ENCODE peak calls at places on chromosomes 13 and 19, in seven cellular contexts. F is H1, U is neuronal stem cell, X is mesendoderm, R is trophoblast cell, A is mesenchymal stem cell, Y is IMR-90. B is an unnamed sample.

GRCh38 chr19:9165256-9165655 is 13.5 kb upstream of the OR7D2 start:
- DNase-seq in R (no peak), F (no peak), U (no peak), X (no peak), Y (peak; percentile 22), A (no peak), B (no peak)

GRCh38 chr13:113825851-113826250 is 38.0 kb downstream of the GAS6 start:
- DNase-seq in U (no peak), X (no peak), A (no peak), R (no peak), F (no peak), Y (no peak), B (no peak)

GRCh38 chr13:105144020-105144419 is 1391.4 kb downstream of the EFNB2 start:
- DNase-seq in Y (no peak), U (no peak), R (no peak), F (no peak), X (peak; percentile 62), A (no peak), B (no peak)

GRCh38 chr13:87003265-87003664 is 667.9 kb upstream of the SLITRK5 start:
- DNase-seq in R (no peak), F (no peak), Y (peak; percentile 67), A (peak; percentile 9), X (no peak), U (no peak), B (no peak)

GRCh38 chr13:110245421-110245899 is 61.5 kb downstream of the COL4A1 start:
- DNase-seq in A (peak; percentile 48), Y (peak; percentile 76), R (no peak), F (no peak), U (no peak), X (no peak), B (no peak)

GRCh38 chr13:75771818-75772217 is 135.7 kb downstream of the LMO7 start:
- DNase-seq in A (peak; percentile 72), Y (peak; percentile 91), X (no peak), R (no peak), F (no peak), U (no peak), B (no peak)

GRCh38 chr13:51524312-51524711 is 60.0 kb upstream of the WDFY2 start:
- DNase-seq in X (peak; percentile 40), R (peak; percentile 64), F (no peak), U (no peak), Y (peak; percentile 44), A (peak; percentile 61), B (no peak)

GRCh38 chr13:82257790-82258507 is 1624.3 kb downstream of the SLITRK1 start:
- DNase-seq in A (no peak), U (no peak), X (no peak), R (no peak), F (no peak), Y (no peak), B (no peak)

GRCh38 chr19:40721936-40722661 is 5.2 kb downstream of the ITPKC start:
- DNase-seq in R (no peak), X (no peak), U (no peak), F (no peak), A (peak; percentile 26), Y (peak; percentile 41), B (no peak)

GRCh38 chr19:4694211-4694987 is 24.3 kb upstream of the MYDGF start:
- DNase-seq in Y (peak; percentile 94), U (no peak), R (no peak), A (peak; percentile 87), X (no peak), F (no peak), B (no peak)

GRCh38 chr13:113176292-113176691 is 17.8 kb downstream of the PROZ start:
- DNase-seq in U (no peak), R (no peak), A (no peak), Y (no peak), F (no peak), X (no peak), B (no peak)

GRCh38 chr13:31485651-31486051 is 253.7 kb upstream of the RXFP2 start:
- DNase-seq in Y (no peak), X (peak; percentile 25), A (no peak), F (no peak), U (no peak), R (peak; percentile 40), B (no peak)

GRCh38 chr19:54416695-54417491 is 1.6 kb downstream of the TTYH1 start:
- DNase-seq in Y (no peak), A (no peak), F (no peak), R (no peak), X (no peak), U (no peak), B (no peak)

GRCh38 chr13:94479559-94480095 is at the start of gene DCT:
- DNase-seq in R (no peak), F (no peak), A (no peak), X (no peak), Y (no peak), U (peak; percentile 72), B (no peak)

GRCh38 chr13:85833938-85834337 is 34.7 kb upstream of the SLITRK6 start:
- DNase-seq in X (no peak), Y (no peak), F (no peak), R (no peak), A (no peak), U (no peak), B (no peak)

GRCh38 chr13:113935523-113935922 is 38.4 kb downstream of the C13orf46 start:
- DNase-seq in Y (no peak), F (no peak), U (no peak), R (no peak), A (no peak), X (peak; percentile 80), B (no peak)

GRCh38 chr19:2056810-2057192 is 5.8 kb upstream of the MKNK2 start:
- DNase-seq in A (no peak), X (no peak), R (no peak), Y (no peak), F (no peak), U (no peak), B (peak; percentile 26)

GRCh38 chr13:113192902-113193301 is 15.6 kb downstream of the PCID2 start:
- DNase-seq in R (no peak), F (no peak), A (peak; percentile 73), Y (peak; percentile 88), U (no peak), X (no peak), B (no peak)

GRCh38 chr19:10398819-10399218 is 4.5 kb downstream of the CDC37 start:
- DNase-seq in Y (no peak), R (peak; percentile 81), F (no peak), A (no peak), U (no peak), X (no peak), B (no peak)

GRCh38 chr13:70432276-70432805 is 324.1 kb upstream of the KLHL1 start:
- DNase-seq in U (no peak), A (no peak), R (no peak), Y (no peak), X (peak; percentile 77), F (no peak), B (no peak)

GRCh38 chr19:31290926-31291590 is 58.2 kb downstream of the TSHZ3 start:
- DNase-seq in Y (peak; percentile 28), X (no peak), A (no peak), R (no peak), F (no peak), U (no peak), B (no peak)

GRCh38 chr19:27794444-27795042 is 1418.4 kb downstream of the UQCRFS1 start:
- DNase-seq in Y (peak; percentile 47), X (peak; percentile 81), R (no peak), U (peak; percentile 3), F (no peak), A (peak; percentile 61), B (peak; percentile 59)

DNA sequence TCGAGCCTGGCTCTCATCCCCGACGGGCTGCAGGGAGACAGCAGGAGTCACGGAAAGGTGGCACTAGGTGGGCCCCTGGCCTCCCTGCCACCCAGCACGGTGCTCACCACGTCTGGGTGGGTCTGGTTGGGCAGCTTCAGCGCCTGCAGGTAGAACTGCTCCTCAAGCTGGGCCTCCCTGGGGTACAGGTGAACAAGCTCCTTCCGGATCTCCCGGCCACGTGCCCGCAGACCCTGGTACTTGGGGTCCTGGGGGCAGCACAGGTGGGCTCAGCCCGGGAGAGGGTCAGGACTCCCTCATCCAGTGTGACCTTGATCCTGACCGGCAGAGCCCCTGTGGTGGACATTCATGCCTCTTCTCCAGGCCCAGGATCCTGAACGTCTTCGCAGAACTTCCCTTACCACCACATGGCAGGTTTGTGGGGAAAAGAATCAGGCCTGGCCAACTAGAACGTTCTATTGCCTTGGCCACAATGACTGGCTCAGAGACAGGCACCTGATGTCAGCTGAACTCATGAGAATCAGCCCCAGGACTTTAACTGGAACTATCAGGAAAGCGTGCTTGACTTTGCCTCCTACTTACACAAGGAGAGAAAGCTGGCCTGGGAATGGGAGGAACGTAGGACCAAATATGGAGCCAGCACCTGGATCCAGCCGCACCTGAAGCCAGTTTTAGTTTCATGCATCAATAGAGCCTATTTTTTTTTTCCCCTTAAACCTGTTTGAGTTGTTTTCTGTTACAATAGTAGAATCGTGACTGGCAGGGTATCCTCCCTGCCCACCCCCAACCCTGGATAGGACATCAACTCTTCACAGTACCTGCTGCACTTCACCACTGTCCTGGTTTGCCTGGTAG is 8.9 kb downstream of the SARS2 start:
- DNase-seq in A (no peak), F (no peak), Y (no peak), U (no peak), R (no peak), X (no peak), B (no peak)
- H3K18ac ChIP-seq in A (no peak overlapping the region), F (no peak overlapping the region), Y (no peak overlapping the region), U (no peak overlapping the region), R (no peak overlapping the region), X (no peak overlapping the region), B (no peak overlapping the region)

DNA sequence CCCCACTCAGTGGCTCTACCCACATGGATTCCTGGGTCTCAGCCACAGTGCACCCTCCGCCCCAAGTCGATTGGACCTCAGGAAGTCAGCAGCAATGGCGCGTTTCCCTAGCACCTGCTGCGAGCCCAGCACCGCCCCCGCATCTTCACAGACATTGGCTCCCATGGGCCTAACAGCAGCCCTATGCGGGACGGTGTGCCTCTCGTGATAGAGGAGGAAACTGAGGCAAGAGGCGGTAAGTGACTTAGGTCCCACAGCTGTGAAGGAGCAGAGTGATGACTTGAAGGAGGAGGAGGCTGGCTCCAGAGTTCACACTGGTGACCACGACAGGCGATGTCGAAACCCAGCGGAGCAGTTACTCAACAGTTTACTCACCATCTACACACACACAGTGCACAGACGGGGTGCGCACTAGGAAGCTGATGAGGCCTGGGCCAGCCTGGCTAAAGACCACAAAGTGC is 104.5 kb upstream of the SOX1 start:
- DNase-seq in U (no peak), A (peak; percentile 33), Y (no peak), X (no peak), R (no peak), F (no peak), B (peak; percentile 11)
- H3K18ac ChIP-seq in U (peak overlapping the region; percentile 5), A (no peak overlapping the region), Y (no peak overlapping the region), X (no peak overlapping the region), R (no peak overlapping the region), F (no peak overlapping the region), B (no peak overlapping the region)

DNA sequence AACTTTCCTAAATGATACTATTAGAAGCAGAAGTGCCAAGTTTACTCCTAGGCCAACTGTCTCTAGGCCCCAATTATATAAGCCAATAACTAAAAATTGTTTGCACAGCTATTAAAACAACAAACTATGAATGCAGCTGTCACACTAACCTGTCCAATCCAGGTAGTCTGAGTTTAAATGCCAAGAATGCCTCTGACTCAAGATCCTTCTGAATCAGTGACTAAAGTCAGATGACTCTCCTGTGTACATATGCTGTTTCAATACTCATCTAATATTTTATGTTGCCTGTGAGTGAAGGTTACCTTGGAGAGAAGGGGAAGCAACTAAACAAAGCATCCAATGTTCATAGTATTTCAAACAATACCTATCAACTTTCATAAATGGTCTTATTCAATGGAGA is 257.0 kb downstream of the ENOX1 start:
- DNase-seq in U (no peak), A (no peak), X (no peak), Y (no peak), F (no peak), R (peak; percentile 12), B (no peak)
- H3K18ac ChIP-seq in U (no peak overlapping the region), A (no peak overlapping the region), X (no peak overlapping the region), Y (no peak overlapping the region), F (no peak overlapping the region), R (no peak overlapping the region), B (no peak overlapping the region)

GRCh38 chr19:41914906-41915247 is 13.4 kb downstream of the ERFL start:
- DNase-seq in A (no peak), F (no peak), X (no peak), R (no peak), U (no peak), Y (no peak), B (no peak)
- H3K18ac ChIP-seq in A (no peak overlapping the region), F (peak overlapping the region; percentile 51), X (no peak overlapping the region), R (no peak overlapping the region), U (peak overlapping the region; percentile 70), Y (no peak overlapping the region), B (no peak overlapping the region)